ENCODE peak calls at places on chromosomes 3 and 15, in eight cellular contexts. Y is right atrium auricular region, B is neural crest cell, L is ovary, E is choroid plexus epithelial cell, T is hepatocyte, W is psoas muscle, Z is A673. V is an unnamed sample.

GRCh38 chr15:25183581-25184330 is 229.0 kb downstream of the SNRPN start:
- DNase-seq in Y (no peak), B (no peak), L (peak), E (no peak), T (no peak), W (peak), Z (no peak), V (no peak)

GRCh38 chr3:72739521-72740466 is 108.5 kb downstream of the SHQ1 start:
- DNase-seq in Y (no peak), B (no peak), L (no peak), E (no peak), T (no peak), W (no peak), Z (no peak), V (no peak)

GRCh38 chr3:11389570-11390268 is 117.5 kb downstream of the ATG7 start:
- DNase-seq in Y (no peak), B (no peak), L (no peak), E (peak), T (no peak), W (no peak), Z (no peak), V (no peak)

GRCh38 chr15:38190501-38190900 is 62.1 kb upstream of the SPRED1 start:
- DNase-seq in Y (no peak), B (no peak), L (no peak), E (no peak), T (no peak), W (no peak), Z (no peak), V (no peak)

GRCh38 chr3:15523660-15524417 is 2.3 kb upstream of the COLQ start:
- DNase-seq in Y (peak), B (no peak), L (no peak), E (no peak), T (no peak), W (no peak), Z (no peak), V (no peak)

GRCh38 chr15:23467110-23467600 is 20.1 kb upstream of the GOLGA6L2 start:
- DNase-seq in Y (no peak), B (no peak), L (no peak), E (peak), T (peak), W (no peak), Z (peak), V (no peak)

GRCh38 chr3:139302084-139302800 is 41.6 kb upstream of the MRPS22 start:
- DNase-seq in Y (peak), B (no peak), L (no peak), E (peak), T (peak), W (peak), Z (no peak), V (no peak)

GRCh38 chr15:40063563-40064011 is 24.6 kb upstream of the SRP14 start:
- DNase-seq in Y (no peak), B (no peak), L (peak), E (peak), T (no peak), W (peak), Z (no peak), V (peak)

GRCh38 chr3:125137432-125138033 is 75.0 kb downstream of the SLC12A8 start:
- DNase-seq in Y (no peak), B (no peak), L (no peak), E (peak), T (no peak), W (peak), Z (no peak), V (no peak)

GRCh38 chr15:31485911-31486461 is 159.4 kb downstream of the KLF13 start:
- DNase-seq in Y (no peak), B (no peak), L (no peak), E (no peak), T (no peak), W (no peak), Z (no peak), V (no peak)

GRCh38 chr15:77769700-77770099 is 137.0 kb upstream of the LINGO1 start:
- DNase-seq in Y (no peak), B (no peak), L (no peak), E (no peak), T (no peak), W (no peak), Z (no peak), V (no peak)

GRCh38 chr3:80770106-80771079 is 991.1 kb downstream of the GBE1 start:
- DNase-seq in Y (no peak), B (no peak), L (no peak), E (peak), T (no peak), W (no peak), Z (no peak), V (no peak)

GRCh38 chr3:169813757-169814517 is 1.2 kb upstream of the LRRC34 start:
- DNase-seq in Y (no peak), B (no peak), L (peak), E (peak), T (peak), W (no peak), Z (peak), V (no peak)

GRCh38 chr3:164341086-164341485 is 737.2 kb downstream of the SI start:
- DNase-seq in Y (no peak), B (no peak), L (no peak), E (no peak), T (no peak), W (no peak), Z (no peak), V (no peak)

DNA sequence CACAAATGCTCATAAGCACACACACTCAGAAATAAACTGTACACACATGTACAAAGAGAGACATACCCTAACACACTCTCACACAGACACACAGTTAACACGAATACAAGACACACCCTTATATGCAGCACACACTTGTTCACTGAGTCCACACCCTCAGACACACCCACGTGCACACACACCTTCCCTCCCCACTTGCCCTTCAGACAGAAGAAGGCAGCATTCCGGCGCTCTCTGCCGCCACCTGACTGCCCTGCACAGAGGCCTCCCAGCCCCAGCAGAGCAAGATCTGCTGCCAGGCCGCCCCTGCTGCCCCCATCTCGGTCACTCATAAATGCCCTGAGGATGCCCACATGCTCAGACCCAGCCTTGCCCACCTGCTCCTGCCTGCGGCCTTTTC is 71.0 kb downstream of the EPHB3 start:
- DNase-seq in Y (no peak), B (no peak), L (no peak), E (no peak), T (peak), W (no peak), Z (no peak), V (no peak)
- TF ChIP-seq CTCF in Y (no peak), B (no peak), L (no peak), E (no peak), T (no peak), W (no peak), Z (no peak), V (no peak)

GRCh38 chr3:148953094-148953493 is 38.2 kb upstream of the GYG1 start:
- DNase-seq in Y (no peak), B (no peak), L (no peak), E (no peak), T (no peak), W (no peak), Z (no peak), V (no peak)

GRCh38 chr3:148951599-148952361 is 39.6 kb upstream of the GYG1 start:
- DNase-seq in Y (no peak), B (no peak), L (no peak), E (no peak), T (no peak), W (no peak), Z (no peak), V (no peak)

GRCh38 chr3:148954981-148955380 is 36.4 kb upstream of the GYG1 start:
- DNase-seq in Y (no peak), B (no peak), L (no peak), E (no peak), T (no peak), W (no peak), Z (no peak), V (no peak)

GRCh38 chr3:148948913-148949657 is 42.3 kb upstream of the GYG1 start:
- DNase-seq in Y (no peak), B (no peak), L (no peak), E (no peak), T (no peak), W (no peak), Z (no peak), V (no peak)

DNA sequence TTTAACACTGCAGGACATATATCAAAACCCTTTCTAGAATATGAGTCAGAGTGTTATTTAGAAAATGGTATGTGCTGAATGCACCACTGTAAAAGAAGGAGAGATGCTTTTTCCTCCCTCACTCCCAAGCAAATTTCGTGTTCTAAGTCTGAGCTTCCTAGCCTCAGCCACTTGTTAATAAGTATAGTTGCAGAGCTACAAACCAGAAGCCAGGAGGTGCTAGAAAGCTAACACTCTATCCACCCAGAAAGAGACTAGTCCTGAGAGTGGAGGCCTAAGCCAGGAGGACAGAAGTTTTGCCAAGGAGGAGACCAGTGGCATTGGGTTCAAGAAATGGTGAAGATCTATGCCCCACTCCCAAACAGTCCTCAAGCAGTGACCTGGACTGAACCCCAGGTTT is 40.5 kb upstream of the GYG1 start:
- DNase-seq in Y (no peak), B (no peak), L (no peak), E (peak), T (no peak), W (no peak), Z (peak), V (no peak)
- TF ChIP-seq CTCF in Y (peak), B (peak), L (no peak), E (peak), T (peak), W (no peak), Z (peak), V (no peak)

DNA sequence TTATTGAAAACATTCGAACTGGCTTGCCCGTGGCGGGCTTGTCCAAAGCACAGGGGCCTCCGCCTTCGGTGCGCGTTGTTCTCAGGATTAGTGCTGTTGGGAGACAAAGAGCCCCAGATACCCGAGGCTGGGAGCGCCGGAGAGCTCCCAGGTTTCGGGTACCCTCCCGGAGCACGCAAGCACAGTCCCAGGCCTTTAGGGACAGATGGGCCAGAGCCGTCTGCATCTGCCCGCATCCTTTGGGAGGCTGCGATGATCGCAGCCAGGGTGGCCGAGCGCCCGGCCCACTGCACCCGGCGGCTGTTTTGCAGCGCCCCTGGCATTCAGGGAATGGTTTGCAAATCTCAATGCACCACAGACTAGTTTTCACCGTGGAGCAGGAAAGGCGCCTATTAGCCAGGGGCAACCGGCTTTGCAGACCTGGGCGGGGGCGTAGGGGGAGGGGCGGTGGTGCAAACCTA is 5.0 kb upstream of the FEZF2 start:
- DNase-seq in Y (no peak), B (no peak), L (no peak), E (no peak), T (no peak), W (no peak), Z (no peak), V (no peak)
- TF ChIP-seq CTCF in Y (no peak), B (no peak), L (no peak), E (no peak), T (no peak), W (no peak), Z (no peak), V (no peak)

GRCh38 chr15:64841258-64842098 is at the start of gene PLEKHO2:
- DNase-seq in Y (peak), B (peak), L (peak), E (peak), T (peak), W (peak), Z (peak), V (peak)

GRCh38 chr15:64833690-64834089 is 8.0 kb upstream of the PLEKHO2 start:
- DNase-seq in Y (no peak), B (no peak), L (no peak), E (no peak), T (no peak), W (no peak), Z (no peak), V (no peak)

GRCh38 chr15:64837502-64837901 is 4.2 kb upstream of the PLEKHO2 start:
- DNase-seq in Y (no peak), B (no peak), L (no peak), E (no peak), T (no peak), W (no peak), Z (no peak), V (no peak)

DNA sequence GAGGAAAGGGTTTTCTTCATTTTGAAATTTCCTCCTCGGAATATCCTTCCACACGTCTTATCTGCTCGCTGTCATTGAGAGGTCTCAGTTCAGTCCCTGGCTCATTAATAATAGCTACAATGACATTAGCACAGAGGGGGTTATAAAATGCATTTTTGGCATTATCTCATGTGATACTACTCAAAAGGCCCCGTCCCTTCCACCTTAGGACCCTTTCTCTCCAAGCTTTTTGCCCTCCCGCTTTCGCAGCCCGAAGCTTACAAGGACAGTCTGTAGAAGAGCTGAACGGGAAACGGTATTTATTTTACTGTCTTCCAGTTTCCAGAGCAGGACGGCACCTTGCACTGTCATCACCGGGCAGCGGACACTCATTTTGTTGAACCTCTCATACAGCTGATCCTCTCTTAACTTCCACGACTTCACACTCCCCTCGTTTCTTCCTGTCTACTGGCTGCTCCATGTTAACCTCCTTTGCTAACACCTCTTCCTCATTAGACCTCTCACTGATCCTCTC is 5.6 kb upstream of the PLEKHO2 start:
- DNase-seq in Y (no peak), B (no peak), L (no peak), E (no peak), T (no peak), W (no peak), Z (no peak), V (no peak)
- TF ChIP-seq CTCF in Y (no peak), B (peak), L (peak), E (no peak), T (no peak), W (no peak), Z (peak), V (no peak)

GRCh38 chr3:122310361-122310760 is 14.7 kb upstream of the CSTA start:
- DNase-seq in Y (no peak), B (no peak), L (no peak), E (no peak), T (peak), W (no peak), Z (no peak), V (no peak)

GRCh38 chr3:122306622-122306953 is 18.5 kb upstream of the CSTA start:
- DNase-seq in Y (no peak), B (no peak), L (no peak), E (no peak), T (no peak), W (no peak), Z (no peak), V (no peak)

GRCh38 chr3:122307288-122307687 is 17.8 kb upstream of the CSTA start:
- DNase-seq in Y (no peak), B (no peak), L (no peak), E (no peak), T (no peak), W (no peak), Z (no peak), V (no peak)

GRCh38 chr3:122307987-122308386 is 17.1 kb upstream of the CSTA start:
- DNase-seq in Y (no peak), B (no peak), L (no peak), E (no peak), T (no peak), W (no peak), Z (no peak), V (no peak)

DNA sequence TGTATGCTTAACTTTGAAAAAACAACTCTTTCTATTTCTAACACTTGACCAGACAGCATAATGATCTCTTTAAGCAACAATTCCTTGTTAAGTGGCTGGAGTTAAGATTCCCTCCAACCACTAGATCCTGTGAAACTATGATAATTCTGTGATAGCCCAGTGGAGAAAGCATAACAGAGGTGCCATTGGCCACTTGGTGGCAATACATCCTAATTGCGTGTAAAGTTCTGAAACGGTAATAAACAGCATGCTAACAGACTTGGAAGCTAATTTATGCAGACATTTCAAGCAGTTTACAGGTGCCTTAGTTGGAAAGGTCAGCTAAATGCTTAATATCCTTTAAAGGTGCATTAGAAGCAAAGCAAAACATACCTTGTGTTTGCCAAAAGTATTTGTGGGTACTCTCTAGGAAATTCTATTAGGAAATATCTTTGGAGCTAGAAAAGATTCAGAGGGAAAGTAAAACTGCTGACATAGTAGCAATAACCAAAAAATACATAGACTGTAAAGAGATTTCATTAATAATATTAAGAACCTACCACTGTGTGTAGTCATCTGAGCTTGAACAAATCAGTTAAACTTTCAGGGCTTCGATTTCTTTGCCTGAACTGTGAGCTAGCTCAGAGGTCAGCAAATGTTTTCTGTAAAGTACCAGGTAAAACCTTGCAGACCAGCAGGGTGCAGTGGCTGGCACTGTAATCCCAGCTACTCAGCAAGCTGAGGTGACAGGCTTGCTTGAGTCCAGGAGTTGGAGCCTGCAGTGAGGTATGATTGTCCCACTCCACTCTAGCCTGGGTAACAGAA is 19.0 kb upstream of the CSTA start:
- DNase-seq in Y (no peak), B (no peak), L (no peak), E (peak), T (peak), W (no peak), Z (peak), V (no peak)
- TF ChIP-seq CTCF in Y (no peak), B (no peak), L (no peak), E (peak), T (peak), W (no peak), Z (peak), V (no peak)

DNA sequence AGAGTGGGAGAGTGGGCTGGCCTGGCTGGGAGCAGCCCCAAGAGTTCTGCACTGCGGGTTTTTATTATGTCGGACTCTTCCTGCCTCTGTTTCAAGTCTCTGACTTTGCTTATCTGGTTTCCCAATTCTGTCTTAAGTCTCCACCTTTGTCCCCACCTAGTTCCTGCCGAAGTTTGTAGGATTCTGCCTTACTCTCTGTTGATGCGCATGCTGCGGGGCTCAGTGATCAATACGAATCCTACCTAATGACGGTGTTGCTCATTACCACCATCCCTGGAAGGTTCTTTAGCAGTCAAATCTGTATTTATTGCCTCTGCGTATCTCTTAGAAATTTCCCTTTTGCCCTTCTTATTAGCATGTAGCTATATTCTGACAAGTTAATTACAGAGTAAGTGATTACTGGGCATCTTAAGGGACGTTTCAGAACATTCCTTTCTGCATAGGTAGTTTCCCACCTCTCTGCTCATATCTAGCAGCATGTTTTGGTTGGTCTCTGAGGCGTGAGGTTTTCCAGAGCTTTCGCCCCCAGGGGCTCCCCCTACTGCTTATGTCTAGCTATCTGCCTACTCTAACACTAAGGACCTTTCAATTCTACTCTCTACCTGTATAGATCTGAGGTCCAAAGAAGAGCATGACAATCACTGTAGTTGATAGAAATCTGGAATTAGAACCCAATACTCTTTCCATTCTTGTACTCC is 236.0 kb upstream of the EIF1B start:
- DNase-seq in Y (no peak), B (no peak), L (no peak), E (no peak), T (peak), W (no peak), Z (no peak), V (no peak)
- TF ChIP-seq CTCF in Y (no peak), B (no peak), L (no peak), E (no peak), T (no peak), W (no peak), Z (no peak), V (no peak)

DNA sequence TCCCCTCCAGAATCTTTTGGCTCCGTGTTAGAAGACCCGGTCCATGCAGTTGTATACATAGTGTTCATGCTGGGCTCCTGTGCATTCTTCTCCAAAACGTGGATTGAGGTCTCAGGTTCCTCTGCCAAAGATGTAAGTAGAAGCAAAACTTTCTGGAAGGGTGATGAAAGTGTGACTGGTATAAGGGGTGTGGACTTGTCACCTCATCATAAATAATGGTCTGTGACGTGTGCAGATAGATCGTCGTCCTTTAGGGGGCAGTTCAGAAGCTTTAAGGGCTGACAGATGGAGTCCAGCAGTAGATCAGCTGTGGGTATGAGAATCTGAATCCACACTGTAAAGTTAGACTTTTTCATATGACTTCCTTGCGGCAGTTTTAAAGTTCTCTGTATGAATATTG is 15.2 kb downstream of the SEC61A1 start:
- DNase-seq in Y (no peak), B (no peak), L (no peak), E (no peak), T (no peak), W (no peak), Z (no peak), V (no peak)
- TF ChIP-seq CTCF in Y (no peak), B (no peak), L (no peak), E (no peak), T (no peak), W (no peak), Z (no peak), V (no peak)